ENCODE peak calls at places on chromosome 9, in four cellular contexts. One of them, this sample, is unnamed.

GRCh38 chr9:99356512-99356971 is 134.5 kb downstream of the SEC61B start:
- DNase-seq in neural progenitor cell: no peak
- DNase-seq in AG10803: peak
- DNase-seq in NCI-H1417: no peak
- DNase-seq in this sample: no peak

GRCh38 chr9:116116411-116116810 is 37.2 kb upstream of the PAPPA start:
- DNase-seq in neural progenitor cell: no peak
- DNase-seq in AG10803: no peak
- DNase-seq in NCI-H1417: no peak
- DNase-seq in this sample: peak

GRCh38 chr9:82606761-82607382 is 456.1 kb downstream of the RASEF start:
- DNase-seq in neural progenitor cell: peak
- DNase-seq in AG10803: peak
- DNase-seq in NCI-H1417: peak
- DNase-seq in this sample: peak

GRCh38 chr9:87167616-87168015 is 220.3 kb upstream of the GAS1 start:
- DNase-seq in neural progenitor cell: no peak
- DNase-seq in AG10803: no peak
- DNase-seq in NCI-H1417: no peak
- DNase-seq in this sample: no peak

GRCh38 chr9:119216891-119217290 is 152.3 kb downstream of the BRINP1 start:
- DNase-seq in neural progenitor cell: no peak
- DNase-seq in AG10803: peak
- DNase-seq in NCI-H1417: no peak
- DNase-seq in this sample: no peak

GRCh38 chr9:87020169-87020935 is 73.0 kb upstream of the GAS1 start:
- DNase-seq in neural progenitor cell: no peak
- DNase-seq in AG10803: no peak
- DNase-seq in NCI-H1417: no peak
- DNase-seq in this sample: no peak

GRCh38 chr9:107046692-107047091 is 183.7 kb downstream of the ZNF462 start:
- DNase-seq in neural progenitor cell: no peak
- DNase-seq in AG10803: no peak
- DNase-seq in NCI-H1417: no peak
- DNase-seq in this sample: no peak

GRCh38 chr9:136296434-136297015 is 7.4 kb downstream of the CCDC187 start:
- DNase-seq in neural progenitor cell: no peak
- DNase-seq in AG10803: no peak
- DNase-seq in NCI-H1417: no peak
- DNase-seq in this sample: no peak

GRCh38 chr9:96609732-96610131 is 9.9 kb downstream of the CDC14B start:
- DNase-seq in neural progenitor cell: no peak
- DNase-seq in AG10803: no peak
- DNase-seq in NCI-H1417: no peak
- DNase-seq in this sample: no peak

GRCh38 chr9:27540537-27540936 is 10.9 kb upstream of the MOB3B start:
- DNase-seq in neural progenitor cell: no peak
- DNase-seq in AG10803: peak
- DNase-seq in NCI-H1417: no peak
- DNase-seq in this sample: no peak

GRCh38 chr9:69762527-69762926 is 2.7 kb upstream of the PTAR1 start:
- DNase-seq in neural progenitor cell: no peak
- DNase-seq in AG10803: peak
- DNase-seq in NCI-H1417: no peak
- DNase-seq in this sample: no peak

GRCh38 chr9:116323571-116323970 is 170.0 kb downstream of the PAPPA start:
- DNase-seq in neural progenitor cell: no peak
- DNase-seq in AG10803: no peak
- DNase-seq in NCI-H1417: no peak
- DNase-seq in this sample: peak

GRCh38 chr9:105064248-105065118 is 136.5 kb upstream of the ABCA1 start:
- DNase-seq in neural progenitor cell: peak
- DNase-seq in AG10803: peak
- DNase-seq in NCI-H1417: peak
- DNase-seq in this sample: peak

GRCh38 chr9:136051568-136052432 is 43.3 kb downstream of the NACC2 start:
- DNase-seq in neural progenitor cell: peak
- DNase-seq in AG10803: peak
- DNase-seq in NCI-H1417: peak
- DNase-seq in this sample: peak

GRCh38 chr9:22134390-22134789 is 125.3 kb upstream of the CDKN2B start:
- DNase-seq in neural progenitor cell: no peak
- DNase-seq in AG10803: no peak
- DNase-seq in NCI-H1417: no peak
- DNase-seq in this sample: no peak

GRCh38 chr9:11338130-11338529 is 725.3 kb upstream of the PTPRD start:
- DNase-seq in neural progenitor cell: no peak
- DNase-seq in AG10803: no peak
- DNase-seq in NCI-H1417: no peak
- DNase-seq in this sample: no peak

GRCh38 chr9:84932915-84933527 is 263.5 kb downstream of the NTRK2 start:
- DNase-seq in neural progenitor cell: no peak
- DNase-seq in AG10803: no peak
- DNase-seq in NCI-H1417: no peak
- DNase-seq in this sample: no peak

GRCh38 chr9:109767404-109767803 is 12.6 kb upstream of the PALM2AKAP2 start:
- DNase-seq in neural progenitor cell: no peak
- DNase-seq in AG10803: no peak
- DNase-seq in NCI-H1417: no peak
- DNase-seq in this sample: no peak

GRCh38 chr9:37732086-37732744 is 21.4 kb upstream of the TRMT10B start:
- DNase-seq in neural progenitor cell: no peak
- DNase-seq in AG10803: peak
- DNase-seq in NCI-H1417: no peak
- DNase-seq in this sample: peak

GRCh38 chr9:21801683-21802417 is 586 bp upstream of the MTAP start:
- DNase-seq in neural progenitor cell: peak
- DNase-seq in AG10803: peak
- DNase-seq in NCI-H1417: peak
- DNase-seq in this sample: peak

GRCh38 chr9:84408416-84408815 is 67.9 kb upstream of the SLC28A3 start:
- DNase-seq in neural progenitor cell: no peak
- DNase-seq in AG10803: no peak
- DNase-seq in NCI-H1417: no peak
- DNase-seq in this sample: no peak

GRCh38 chr9:72193478-72193881 is 44.2 kb downstream of the GDA start:
- DNase-seq in neural progenitor cell: peak
- DNase-seq in AG10803: no peak
- DNase-seq in NCI-H1417: no peak
- DNase-seq in this sample: peak

GRCh38 chr9:128362774-128363173 is 8.4 kb upstream of the URM1 start:
- DNase-seq in neural progenitor cell: no peak
- DNase-seq in AG10803: no peak
- DNase-seq in NCI-H1417: no peak
- DNase-seq in this sample: no peak

GRCh38 chr9:131876486-131876885 is 136.6 kb upstream of the RAPGEF1 start:
- DNase-seq in neural progenitor cell: no peak
- DNase-seq in AG10803: no peak
- DNase-seq in NCI-H1417: no peak
- DNase-seq in this sample: peak

GRCh38 chr9:89756891-89757537 is 152.2 kb downstream of the GADD45G start:
- DNase-seq in neural progenitor cell: no peak
- DNase-seq in AG10803: no peak
- DNase-seq in NCI-H1417: no peak
- DNase-seq in this sample: peak

GRCh38 chr9:85516976-85517637 is 224.6 kb downstream of the AGTPBP1 start:
- DNase-seq in neural progenitor cell: no peak
- DNase-seq in AG10803: no peak
- DNase-seq in NCI-H1417: no peak
- DNase-seq in this sample: no peak

GRCh38 chr9:15211160-15211993 is 95.6 kb downstream of the TTC39B start:
- DNase-seq in neural progenitor cell: peak
- DNase-seq in AG10803: peak
- DNase-seq in NCI-H1417: peak
- DNase-seq in this sample: peak

GRCh38 chr9:136852664-136853595 is 784 bp downstream of the MAMDC4 start:
- DNase-seq in neural progenitor cell: no peak
- DNase-seq in AG10803: no peak
- DNase-seq in NCI-H1417: no peak
- DNase-seq in this sample: no peak

GRCh38 chr9:69975681-69976080 is 68.0 kb upstream of the MAMDC2 start:
- DNase-seq in neural progenitor cell: no peak
- DNase-seq in AG10803: peak
- DNase-seq in NCI-H1417: no peak
- DNase-seq in this sample: no peak

GRCh38 chr9:129008986-129009583 is 19.0 kb downstream of the SH3GLB2 start:
- DNase-seq in neural progenitor cell: no peak
- DNase-seq in AG10803: no peak
- DNase-seq in NCI-H1417: no peak
- DNase-seq in this sample: no peak

GRCh38 chr9:131174681-131175239 is 49.4 kb downstream of the NUP214 start:
- DNase-seq in neural progenitor cell: no peak
- DNase-seq in AG10803: no peak
- DNase-seq in NCI-H1417: no peak
- DNase-seq in this sample: no peak

GRCh38 chr9:33921967-33922895 is 105.3 kb downstream of the UBE2R2 start:
- DNase-seq in neural progenitor cell: peak
- DNase-seq in AG10803: no peak
- DNase-seq in NCI-H1417: no peak
- DNase-seq in this sample: peak

GRCh38 chr9:133404440-133405002 is 13.3 kb downstream of the REXO4 start:
- DNase-seq in neural progenitor cell: no peak
- DNase-seq in AG10803: no peak
- DNase-seq in NCI-H1417: no peak
- DNase-seq in this sample: no peak

GRCh38 chr9:92948032-92948534 is 760 bp downstream of the FGD3 start:
- DNase-seq in neural progenitor cell: no peak
- DNase-seq in AG10803: no peak
- DNase-seq in NCI-H1417: no peak
- DNase-seq in this sample: peak

GRCh38 chr9:18072967-18073366 is 401.0 kb upstream of the ADAMTSL1 start:
- DNase-seq in neural progenitor cell: no peak
- DNase-seq in AG10803: peak
- DNase-seq in NCI-H1417: no peak
- DNase-seq in this sample: no peak

GRCh38 chr9:130905902-130906726 is 9.5 kb upstream of the QRFP start:
- DNase-seq in neural progenitor cell: no peak
- DNase-seq in AG10803: no peak
- DNase-seq in NCI-H1417: no peak
- DNase-seq in this sample: no peak

This sample was measured in NCI-H69.